ENCODE peak calls at places on chromosomes 7 and 10, in four cellular contexts. H is K562, Z is GM12878, S is HepG2. R is an unnamed sample.

GRCh38 chr10:48478980-48479811 is 125.7 kb downstream of the ARHGAP22 start:
- DNase-seq in H (no peak), Z (no peak), S (no peak), R (no peak)

GRCh38 chr7:7799138-7799537 is 80.7 kb upstream of the RPA3 start:
- DNase-seq in S (no peak), H (no peak), Z (no peak), R (no peak)

GRCh38 chr7:128132426-128133069 is 101.3 kb upstream of the LRRC4 start:
- DNase-seq in Z (no peak), H (no peak), S (no peak), R (no peak)

GRCh38 chr7:132547806-132548205 is 28.5 kb downstream of the PLXNA4 start:
- DNase-seq in Z (no peak), S (no peak), H (no peak), R (no peak)

GRCh38 chr10:21985541-21985940 is 18.0 kb downstream of the DNAJC1 start:
- DNase-seq in Z (no peak), H (no peak), S (no peak), R (no peak)

GRCh38 chr7:104415700-104416099 is 87.3 kb downstream of the LHFPL3 start:
- DNase-seq in H (no peak), S (no peak), Z (no peak), R (no peak)

GRCh38 chr7:158732483-158733219 is 28.0 kb upstream of the NCAPG2 start:
- DNase-seq in Z (no peak), S (no peak), H (peak), R (no peak)

GRCh38 chr10:110617455-110618162 is 26.5 kb upstream of the RBM20 start:
- DNase-seq in Z (no peak), S (no peak), H (no peak), R (no peak)

GRCh38 chr7:47091141-47091540 is 490.8 kb downstream of the TNS3 start:
- DNase-seq in Z (no peak), H (no peak), S (no peak), R (no peak)

GRCh38 chr10:5981529-5981928 is 4.2 kb upstream of the IL15RA start:
- DNase-seq in H (peak), S (no peak), Z (no peak), R (no peak)

GRCh38 chr7:1236831-1237701 is 4.4 kb downstream of the UNCX start:
- DNase-seq in Z (no peak), S (no peak), H (no peak), R (peak)

GRCh38 chr7:5636914-5637313 is 144.5 kb downstream of the RNF216 start:
- DNase-seq in Z (no peak), H (no peak), S (no peak), R (no peak)

GRCh38 chr10:61902448-61903183 is 1.1 kb downstream of the ARID5B start:
- DNase-seq in S (peak), H (peak), Z (no peak), R (no peak)

GRCh38 chr7:66869660-66870450 is 51.2 kb upstream of the TMEM248 start:
- DNase-seq in Z (no peak), H (peak), S (no peak), R (no peak)

GRCh38 chr7:128203047-128203491 is 38.0 kb upstream of the LEP start:
- DNase-seq in H (no peak), Z (no peak), S (no peak), R (no peak)

GRCh38 chr10:59240581-59241183 is 64.2 kb downstream of the PHYHIPL start:
- DNase-seq in Z (no peak), H (peak), S (peak), R (no peak)

GRCh38 chr10:22503315-22504090 is 158.2 kb downstream of the SPAG6 start:
- DNase-seq in H (peak), S (no peak), Z (no peak), R (no peak)

GRCh38 chr10:110612073-110612472 is 32.1 kb upstream of the RBM20 start:
- DNase-seq in H (no peak), Z (peak), S (no peak), R (no peak)

GRCh38 chr10:100485336-100485735 is 22.5 kb downstream of the WNT8B start:
- DNase-seq in H (no peak), Z (no peak), S (no peak), R (peak)

GRCh38 chr7:5526190-5527037 is 102.8 kb upstream of the TNRC18 start:
- DNase-seq in H (no peak), S (peak), Z (no peak), R (peak)

GRCh38 chr7:155920068-155920461 is 107.8 kb upstream of the SHH start:
- DNase-seq in Z (no peak), S (no peak), H (no peak), R (no peak)

GRCh38 chr10:52954407-52954806 is 181.8 kb upstream of the MBL2 start:
- DNase-seq in H (no peak), S (no peak), Z (no peak), R (no peak)

GRCh38 chr10:49350138-49350537 is 45.8 kb downstream of the DRGX start:
- DNase-seq in S (no peak), Z (no peak), H (no peak), R (no peak)

GRCh38 chr7:41156268-41156667 is 546.6 kb downstream of the INHBA start:
- DNase-seq in Z (no peak), H (no peak), S (no peak), R (no peak)

GRCh38 chr10:86400705-86401587 is 34.4 kb upstream of the GRID1 start:
- DNase-seq in S (peak), Z (no peak), H (no peak), R (peak)

GRCh38 chr10:62632071-62632809 is 172.3 kb upstream of the ADO start:
- DNase-seq in Z (peak), S (no peak), H (no peak), R (no peak)

GRCh38 chr10:109784236-109784635 is 139.1 kb downstream of the XPNPEP1 start:
- DNase-seq in H (no peak), Z (no peak), S (no peak), R (no peak)

GRCh38 chr7:159139639-159140038 is 5.0 kb downstream of the VIPR2 start:
- DNase-seq in Z (no peak), S (no peak), H (no peak), R (no peak)

GRCh38 chr10:122342293-122343134 is 32.0 kb upstream of the PLEKHA1 start:
- DNase-seq in Z (no peak), S (peak), H (peak), R (peak)

GRCh38 chr10:110993024-110993693 is 73.8 kb downstream of the SHOC2 start:
- DNase-seq in H (no peak), S (no peak), Z (peak), R (no peak)

GRCh38 chr10:43160067-43160918 is 22.0 kb downstream of the CSGALNACT2 start:
- DNase-seq in Z (no peak), H (no peak), S (no peak), R (no peak)

GRCh38 chr7:65983965-65984654 is 2.1 kb upstream of the GUSB start:
- DNase-seq in Z (no peak), H (peak), S (no peak), R (no peak)

GRCh38 chr7:74479066-74479781 is 25.5 kb downstream of the GTF2IRD1 start:
- DNase-seq in Z (no peak), S (no peak), H (no peak), R (no peak)

GRCh38 chr7:101691822-101692384 is 62.8 kb upstream of the MYL10 start:
- DNase-seq in Z (no peak), S (peak), H (no peak), R (no peak)

GRCh38 chr10:47451275-47451997 is 32.5 kb downstream of the ANXA8 start:
- DNase-seq in Z (no peak), S (no peak), H (peak), R (no peak)
- TF ChIP-seq CREM in Z (no peak), S (no peak), H (no peak), R (no peak)

DNA sequence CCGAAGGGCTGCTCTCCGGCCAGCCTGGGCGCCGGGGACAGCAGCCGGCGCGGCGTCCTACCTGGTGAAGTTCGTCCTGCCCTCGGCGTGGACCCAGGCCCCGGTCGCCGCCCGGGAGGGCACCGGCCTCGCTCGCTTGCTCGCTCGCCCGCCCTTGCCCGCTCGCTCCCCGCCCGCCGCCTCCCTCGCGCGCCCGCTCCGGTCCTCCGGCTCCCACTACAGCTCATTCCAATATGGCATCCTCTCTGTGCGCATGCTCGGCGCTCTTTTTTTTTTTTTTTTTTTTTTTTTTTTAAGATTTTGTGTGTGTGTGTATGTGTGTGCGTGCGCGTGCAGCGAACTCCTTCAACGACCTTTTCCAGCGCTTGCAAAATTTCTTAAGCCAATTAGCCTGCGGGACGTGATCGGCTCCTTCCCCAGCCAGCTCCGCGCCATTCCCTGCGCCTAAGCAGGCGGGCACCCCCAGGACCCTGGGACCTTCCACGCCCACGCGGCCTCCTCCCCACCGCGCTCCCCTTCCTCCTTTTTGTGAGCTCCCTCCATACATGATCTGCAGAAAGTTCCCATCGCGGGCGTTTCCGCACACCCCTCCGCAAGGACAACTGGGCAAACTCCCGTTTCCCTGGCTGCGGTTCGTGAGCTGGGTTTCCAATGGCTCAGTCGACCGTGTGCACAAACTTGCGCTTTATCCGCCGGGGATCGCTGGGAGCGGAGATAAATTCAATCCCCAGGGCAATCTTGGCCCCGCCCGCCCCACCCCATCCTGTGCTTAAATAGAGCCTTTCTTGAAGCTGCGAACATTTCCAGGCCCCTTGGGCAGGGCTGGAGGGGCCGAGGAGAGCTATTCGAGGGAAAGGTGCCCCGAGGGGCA is at the start of gene SFMBT2:
- DNase-seq in H (peak), S (no peak), Z (no peak), R (peak)
- TF ChIP-seq CTCF in H (no peak), S (no peak), Z (no peak), R (no peak)

DNA sequence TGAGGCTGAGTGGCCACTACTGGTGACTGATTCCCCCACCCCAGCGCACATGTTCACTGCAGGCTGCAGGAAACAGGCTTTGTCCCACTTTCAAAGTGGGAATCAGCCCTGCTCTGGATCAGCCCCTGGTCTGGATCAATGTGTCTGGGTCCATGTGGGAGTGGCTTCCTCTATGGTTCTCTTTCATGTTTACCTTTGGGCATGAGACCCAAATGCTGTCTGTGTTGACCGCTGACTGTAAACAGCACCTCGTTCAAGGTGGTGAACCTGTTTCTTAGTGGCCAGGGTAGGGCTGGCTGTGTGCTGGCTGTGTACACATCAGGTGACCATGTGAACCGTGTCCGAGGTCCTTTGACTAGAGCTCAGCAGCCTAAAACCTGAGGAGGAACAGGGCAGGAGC is 121.8 kb downstream of the CAMK1D start:
- DNase-seq in H (no peak), S (no peak), Z (no peak), R (no peak)
- TF ChIP-seq USF2 in H (no peak), S (no peak), Z (no peak), R (no peak)

GRCh38 chr7:150365673-150366398 is 2.8 kb upstream of the REPIN1 start:
- DNase-seq in H (no peak), Z (no peak), S (no peak), R (peak)
- TF ChIP-seq CREM in H (no peak), Z (no peak), S (no peak), R (no peak)

GRCh38 chr10:79274279-79275104 is 72.8 kb upstream of the PPIF start:
- DNase-seq in H (no peak), Z (no peak), S (no peak), R (no peak)
- TF ChIP-seq CTCF in H (no peak), Z (no peak), S (no peak), R (no peak)

GRCh38 chr7:151897951-151898686 is 21.2 kb upstream of the PRKAG2 start:
- DNase-seq in H (no peak), Z (no peak), S (no peak), R (no peak)
- TF ChIP-seq USF2 in H (no peak), Z (no peak), S (no peak), R (no peak)

GRCh38 chr7:130854481-130854880 is 120.5 kb upstream of the KLF14 start:
- DNase-seq in Z (no peak), H (no peak), S (no peak), R (no peak)

GRCh38 chr7:130850960-130851359 is 117.0 kb upstream of the KLF14 start:
- DNase-seq in H (no peak), S (no peak), Z (no peak), R (no peak)

GRCh38 chr7:130852867-130853266 is 118.9 kb upstream of the KLF14 start:
- DNase-seq in Z (no peak), H (no peak), S (no peak), R (no peak)

GRCh38 chr7:130856866-130857265 is 122.9 kb upstream of the KLF14 start:
- DNase-seq in H (no peak), S (no peak), Z (no peak), R (no peak)

GRCh38 chr7:130853503-130854279 is 119.7 kb upstream of the KLF14 start:
- DNase-seq in S (peak), H (no peak), Z (no peak), R (no peak)
- TF ChIP-seq CREM in S (no peak), H (no peak), Z (no peak), R (no peak)

GRCh38 chr10:114412907-114413386 is 8.6 kb upstream of the AFAP1L2 start:
- DNase-seq in S (no peak), H (no peak), Z (no peak), R (no peak)
- TF ChIP-seq CTCF in S (no peak), H (no peak), Z (no peak), R (no peak)

DNA sequence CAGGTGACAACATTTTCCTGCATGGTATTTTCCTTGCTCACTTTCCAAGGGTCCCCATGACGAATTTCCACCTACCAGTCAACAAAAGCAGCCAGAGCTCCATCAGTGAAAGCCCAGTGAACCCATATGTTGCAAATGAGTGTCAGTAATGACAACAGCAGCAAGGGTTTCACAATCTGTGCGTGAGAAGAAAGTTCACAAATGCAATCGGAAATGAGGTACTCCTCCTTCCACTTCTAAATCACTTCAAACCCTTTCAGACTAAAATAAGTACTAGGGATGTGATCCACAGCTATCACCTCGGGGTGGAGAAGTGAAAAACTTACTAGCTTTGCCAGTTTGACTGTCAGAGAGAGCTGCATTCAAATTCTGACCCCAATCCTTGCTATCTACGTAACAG is 55.6 kb upstream of the BET1 start:
- DNase-seq in H (no peak), S (no peak), Z (peak), R (no peak)
- TF ChIP-seq USF2 in H (no peak), S (no peak), Z (no peak), R (no peak)

R was measured in WTC11.